ENCODE peak calls at places on chromosome 7, in six cellular contexts. T, Q, H, K, N and U are unnamed samples.

GRCh38 chr7:121563177-121563576 is 167.1 kb upstream of the FAM3C start:
- DNase-seq in T (peak), Q (no peak), H (peak), K (no peak), N (no peak), U (no peak)

GRCh38 chr7:20439384-20439783 is 108.7 kb downstream of the ITGB8 start:
- DNase-seq in T (no peak), Q (no peak), H (no peak), K (no peak), N (no peak), U (no peak)

GRCh38 chr7:46024263-46024916 is 103.3 kb upstream of the IGFBP3 start:
- DNase-seq in T (peak), Q (no peak), H (no peak), K (no peak), N (no peak), U (no peak)

GRCh38 chr7:11193888-11194287 is 220.2 kb downstream of the PHF14 start:
- DNase-seq in T (no peak), Q (no peak), H (no peak), K (no peak), N (no peak), U (no peak)

GRCh38 chr7:38681882-38682281 is 50.7 kb upstream of the AMPH start:
- DNase-seq in T (peak), Q (no peak), H (no peak), K (no peak), N (no peak), U (peak)

GRCh38 chr7:149620961-149621360 is 123.4 kb upstream of the ZNF746 start:
- DNase-seq in T (no peak), Q (no peak), H (no peak), K (peak), N (no peak), U (no peak)

GRCh38 chr7:113270790-113271189 is 152.4 kb upstream of the SMIM30 start:
- DNase-seq in T (no peak), Q (no peak), H (no peak), K (no peak), N (no peak), U (no peak)

GRCh38 chr7:126658684-126659083 is 594.1 kb downstream of the GRM8 start:
- DNase-seq in T (no peak), Q (no peak), H (no peak), K (no peak), N (no peak), U (no peak)

GRCh38 chr7:127536426-127537152 is 48.8 kb downstream of the GCC1 start:
- DNase-seq in T (peak), Q (peak), H (no peak), K (no peak), N (peak), U (no peak)

GRCh38 chr7:28941633-28942032 is 16.5 kb downstream of the TRIL start:
- DNase-seq in T (no peak), Q (no peak), H (no peak), K (no peak), N (no peak), U (no peak)

GRCh38 chr7:118525020-118525419 is 300.5 kb downstream of the ANKRD7 start:
- DNase-seq in T (no peak), Q (no peak), H (no peak), K (no peak), N (no peak), U (no peak)

GRCh38 chr7:33778195-33778594 is 127.1 kb upstream of the BMPER start:
- DNase-seq in T (no peak), Q (no peak), H (no peak), K (no peak), N (no peak), U (no peak)

GRCh38 chr7:43430412-43430811 is 152.5 kb upstream of the STK17A start:
- DNase-seq in T (peak), Q (no peak), H (no peak), K (no peak), N (no peak), U (no peak)

GRCh38 chr7:73332447-73332846 is 4.5 kb downstream of the FKBP6 start:
- DNase-seq in T (no peak), Q (no peak), H (no peak), K (no peak), N (no peak), U (no peak)

GRCh38 chr7:151012031-151012692 is 12.1 kb downstream of the ATG9B start:
- DNase-seq in T (no peak), Q (no peak), H (no peak), K (no peak), N (no peak), U (no peak)